ENCODE peak calls at places on chromosomes 5 and 9, in six cellular contexts. P, U, W, R, G and E are unnamed samples. For H3K9me2, the result is how much of the 10 kb centered on the place peaks cover.

GRCh38 chr5:126780165-126780827 is 3.4 kb downstream of the LMNB1 start:
- DNase-seq in R (peak), G (peak), W (no peak), P (peak), U (peak), E (peak)

GRCh38 chr9:128026255-128027165 is 40.6 kb downstream of the NAIF1 start:
- DNase-seq in G (peak), U (no peak), R (no peak), P (no peak), W (no peak), E (peak)

GRCh38 chr9:99905833-99906402 is 536 bp upstream of the STX17 start:
- DNase-seq in W (no peak), R (no peak), U (peak), G (peak), P (peak), E (no peak)

GRCh38 chr5:58462154-58462553 is 2.3 kb upstream of the PLK2 start:
- DNase-seq in P (no peak), U (no peak), R (peak), W (peak), G (peak), E (peak)

GRCh38 chr5:135526924-135527323 is 8.8 kb downstream of the NEUROG1 start:
- DNase-seq in U (no peak), P (no peak), W (no peak), R (no peak), G (no peak), E (no peak)

GRCh38 chr5:115375922-115376321 is 79.5 kb upstream of the CCDC112 start:
- DNase-seq in W (no peak), U (no peak), P (no peak), R (peak), G (no peak), E (no peak)

GRCh38 chr5:82911902-82912301 is 165.3 kb downstream of the TMEM167A start:
- DNase-seq in W (no peak), P (peak), R (no peak), U (no peak), G (no peak), E (no peak)

GRCh38 chr5:143758750-143759149 is 53.2 kb upstream of the HMHB1 start:
- DNase-seq in G (no peak), R (no peak), U (no peak), P (peak), W (no peak), E (no peak)

GRCh38 chr9:112112941-112113399 is 62.1 kb downstream of the SUSD1 start:
- DNase-seq in G (peak), U (peak), W (peak), P (peak), R (no peak), E (peak)

GRCh38 chr5:5063533-5063953 is 76.6 kb upstream of the ADAMTS16 start:
- DNase-seq in W (no peak), G (peak), R (no peak), U (no peak), P (peak), E (no peak)

GRCh38 chr5:66378407-66378806 is 217.8 kb upstream of the MAST4 start:
- DNase-seq in G (no peak), W (no peak), U (no peak), R (no peak), P (peak), E (no peak)

GRCh38 chr9:101566904-101567724 is 27.7 kb downstream of the PPP3R2 start:
- DNase-seq in U (peak), P (peak), G (no peak), R (peak), W (peak), E (peak)

GRCh38 chr5:146564036-146564762 is 48.2 kb upstream of the GPR151 start:
- DNase-seq in W (peak), G (no peak), U (peak), R (no peak), P (no peak), E (no peak)

GRCh38 chr9:78369644-78370219 is 72.8 kb downstream of the PSAT1 start:
- DNase-seq in U (peak), P (peak), R (no peak), W (peak), G (peak), E (peak)

GRCh38 chr9:85290019-85290418 is 451.7 kb downstream of the AGTPBP1 start:
- DNase-seq in U (no peak), W (no peak), G (no peak), P (no peak), R (no peak), E (no peak)

GRCh38 chr5:142512680-142513042 is 173.2 kb downstream of the FGF1 start:
- DNase-seq in U (peak), W (peak), R (no peak), G (no peak), P (peak), E (no peak)

GRCh38 chr9:127451681-127452480 is 571 bp downstream of the LRSAM1 start:
- DNase-seq in G (peak), U (peak), R (peak), P (peak), W (no peak), E (peak)

GRCh38 chr5:173581408-173582197 is 34.8 kb downstream of the BOD1 start:
- DNase-seq in U (peak), R (peak), W (peak), G (peak), P (peak), E (peak)

DNA sequence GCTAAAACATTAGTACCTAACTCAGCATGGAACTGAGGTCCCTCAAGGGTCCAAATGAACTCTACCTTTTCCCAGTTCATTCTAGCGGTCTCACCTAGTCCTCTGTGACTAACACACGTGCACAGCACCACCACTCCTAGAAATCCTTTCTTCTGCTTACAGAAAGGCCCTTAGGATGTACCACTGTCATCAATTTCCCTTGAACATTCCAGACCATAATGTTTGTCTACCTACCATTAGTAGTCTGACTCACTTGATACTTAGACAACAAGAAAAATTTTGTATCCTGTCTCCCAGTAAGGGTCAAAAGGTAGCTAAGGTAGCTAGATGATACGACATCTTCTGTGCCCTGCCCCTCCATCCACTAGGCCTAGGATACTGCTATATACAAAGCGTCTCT is 166.6 kb downstream of the TSSK1B start:
- DNase-seq in U (peak), P (no peak), G (no peak), R (no peak), W (no peak), E (no peak)
- H3K27ac ChIP-seq in U (no peak), P (no peak), G (no peak), R (no peak), W (no peak), E (no peak)

GRCh38 chr9:16267336-16268036 is 603.0 kb downstream of the BNC2 start:
- DNase-seq in G (peak), U (peak), R (peak), P (peak), W (no peak), E (no peak)
- H3K9ac ChIP-seq in G (peak), U (peak), R (peak), P (peak), W (no peak), E (no peak)

GRCh38 chr9:82893549-82893948 is 169.4 kb downstream of the RASEF start:
- DNase-seq in W (no peak), U (no peak), P (no peak), G (no peak), R (no peak), E (no peak)
- H3K9me2 ChIP-seq in W (under half), U (under half), P (under half), G (under half), R (under half), E (under half)

GRCh38 chr5:54534306-54534705 is 16.7 kb downstream of the SNX18 start:
- DNase-seq in U (no peak), W (no peak), G (no peak), R (no peak), P (no peak), E (peak)
- H3K27ac ChIP-seq in U (no peak), W (no peak), G (peak), R (no peak), P (peak), E (no peak)

GRCh38 chr5:1642221-1642620 is 118.5 kb upstream of the LPCAT1 start:
- DNase-seq in U (no peak), P (no peak), G (no peak), W (no peak), R (no peak), E (no peak)
- H3K9ac ChIP-seq in U (no peak), P (no peak), G (no peak), W (no peak), R (no peak), E (no peak)